ENCODE peak calls at places on chromosome 2, in nine cellular contexts. One of them, this sample, is unnamed.

GRCh38 chr2:201859886-201860285 is 53.5 kb downstream of the CDK15 start:
- DNase-seq in OCI-LY7: no peak
- DNase-seq in hepatocyte: no peak
- DNase-seq in HCT116: no peak
- DNase-seq in neural progenitor cell: peak; percentile 54
- DNase-seq in GM23248: peak; percentile 38
- DNase-seq in MM.1S: no peak
- DNase-seq in GM23338: no peak
- DNase-seq in SK-N-SH: no peak
- DNase-seq in this sample: no peak

GRCh38 chr2:111015256-111015655 is 105.5 kb upstream of the BCL2L11 start:
- DNase-seq in OCI-LY7: no peak
- DNase-seq in hepatocyte: no peak
- DNase-seq in HCT116: no peak
- DNase-seq in neural progenitor cell: no peak
- DNase-seq in GM23248: no peak
- DNase-seq in MM.1S: no peak
- DNase-seq in GM23338: no peak
- DNase-seq in SK-N-SH: no peak
- DNase-seq in this sample: no peak

GRCh38 chr2:34099377-34099776 is 500.3 kb upstream of the FAM98A start:
- DNase-seq in OCI-LY7: no peak
- DNase-seq in hepatocyte: no peak
- DNase-seq in HCT116: no peak
- DNase-seq in neural progenitor cell: peak; percentile 72
- DNase-seq in GM23248: no peak
- DNase-seq in MM.1S: no peak
- DNase-seq in GM23338: no peak
- DNase-seq in SK-N-SH: no peak
- DNase-seq in this sample: no peak

GRCh38 chr2:15965564-15966019 is 25.2 kb downstream of the MYCN start:
- DNase-seq in OCI-LY7: no peak
- DNase-seq in hepatocyte: no peak
- DNase-seq in HCT116: no peak
- DNase-seq in neural progenitor cell: peak; percentile 95
- DNase-seq in GM23248: no peak
- DNase-seq in MM.1S: no peak
- DNase-seq in GM23338: no peak
- DNase-seq in SK-N-SH: no peak
- DNase-seq in this sample: no peak

GRCh38 chr2:144426981-144427479 is 92.9 kb downstream of the ZEB2 start:
- DNase-seq in OCI-LY7: no peak
- DNase-seq in hepatocyte: peak; percentile 39
- DNase-seq in HCT116: no peak
- DNase-seq in neural progenitor cell: no peak
- DNase-seq in GM23248: peak; percentile 56
- DNase-seq in MM.1S: no peak
- DNase-seq in GM23338: no peak
- DNase-seq in SK-N-SH: no peak
- DNase-seq in this sample: peak; percentile 48

GRCh38 chr2:227853204-227853629 is 18.2 kb upstream of the DAW1 start:
- DNase-seq in OCI-LY7: no peak
- DNase-seq in hepatocyte: peak; percentile 33
- DNase-seq in HCT116: no peak
- DNase-seq in neural progenitor cell: no peak
- DNase-seq in GM23248: peak; percentile 74
- DNase-seq in MM.1S: no peak
- DNase-seq in GM23338: no peak
- DNase-seq in SK-N-SH: no peak
- DNase-seq in this sample: peak; percentile 85

GRCh38 chr2:96091141-96091710 is 25.1 kb downstream of the ADRA2B start:
- DNase-seq in OCI-LY7: no peak
- DNase-seq in hepatocyte: no peak
- DNase-seq in HCT116: no peak
- DNase-seq in neural progenitor cell: no peak
- DNase-seq in GM23248: no peak
- DNase-seq in MM.1S: no peak
- DNase-seq in GM23338: no peak
- DNase-seq in SK-N-SH: no peak
- DNase-seq in this sample: no peak

GRCh38 chr2:27992787-27993747 is 102.5 kb downstream of the BABAM2 start:
- DNase-seq in OCI-LY7: no peak
- DNase-seq in hepatocyte: peak; percentile 17
- DNase-seq in HCT116: no peak
- DNase-seq in neural progenitor cell: peak; percentile 3
- DNase-seq in GM23248: peak; percentile 65
- DNase-seq in MM.1S: no peak
- DNase-seq in GM23338: peak; percentile 29
- DNase-seq in SK-N-SH: no peak
- DNase-seq in this sample: peak; percentile 71

DNA sequence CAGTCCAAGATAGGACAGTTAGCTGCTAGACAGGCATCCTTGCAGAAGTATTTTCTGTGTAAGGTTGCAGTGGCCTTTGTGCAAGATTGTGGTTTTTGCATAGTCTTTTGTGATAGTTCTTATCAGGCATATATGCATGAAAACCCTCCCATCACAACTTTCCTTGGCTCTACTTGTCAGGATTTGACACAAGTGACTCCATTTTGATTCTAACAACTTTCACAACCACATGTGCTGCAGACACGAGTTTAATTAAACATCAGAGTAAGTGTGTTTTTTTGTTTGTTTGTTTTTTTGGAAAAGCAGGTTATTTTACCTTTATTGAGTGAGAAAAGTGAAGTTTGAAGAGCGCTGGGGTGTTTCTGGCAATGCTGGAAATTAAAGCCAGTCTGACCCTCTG is 902.0 kb upstream of the GCFC2 start:
- DNase-seq in OCI-LY7: no peak
- DNase-seq in hepatocyte: no peak
- DNase-seq in HCT116: no peak
- DNase-seq in neural progenitor cell: no peak
- DNase-seq in GM23248: no peak
- DNase-seq in MM.1S: no peak
- DNase-seq in GM23338: no peak
- DNase-seq in SK-N-SH: no peak
- DNase-seq in this sample: no peak
- H3K27ac ChIP-seq in OCI-LY7: no peak overlapping the region
- H3K27ac ChIP-seq in hepatocyte: no peak overlapping the region
- H3K27ac ChIP-seq in HCT116: no peak overlapping the region
- H3K27ac ChIP-seq in neural progenitor cell: no peak overlapping the region
- H3K27ac ChIP-seq in GM23248: no peak overlapping the region
- H3K27ac ChIP-seq in MM.1S: no peak overlapping the region
- H3K27ac ChIP-seq in GM23338: peak overlapping the region; percentile 82
- H3K27ac ChIP-seq in SK-N-SH: no peak overlapping the region
- H3K27ac ChIP-seq in this sample: no peak overlapping the region

GRCh38 chr2:117853873-117854272 is 39.4 kb downstream of the DDX18 start:
- DNase-seq in OCI-LY7: no peak
- DNase-seq in hepatocyte: no peak
- DNase-seq in HCT116: no peak
- DNase-seq in neural progenitor cell: no peak
- DNase-seq in GM23248: no peak
- DNase-seq in MM.1S: no peak
- DNase-seq in GM23338: no peak
- DNase-seq in SK-N-SH: no peak
- DNase-seq in this sample: no peak

GRCh38 chr2:117850015-117850414 is 35.5 kb downstream of the DDX18 start:
- DNase-seq in OCI-LY7: no peak
- DNase-seq in hepatocyte: no peak
- DNase-seq in HCT116: no peak
- DNase-seq in neural progenitor cell: peak; percentile 47
- DNase-seq in GM23248: no peak
- DNase-seq in MM.1S: no peak
- DNase-seq in GM23338: peak; percentile 81
- DNase-seq in SK-N-SH: no peak
- DNase-seq in this sample: no peak

GRCh38 chr2:117853316-117853715 is 38.8 kb downstream of the DDX18 start:
- DNase-seq in OCI-LY7: no peak
- DNase-seq in hepatocyte: no peak
- DNase-seq in HCT116: no peak
- DNase-seq in neural progenitor cell: no peak
- DNase-seq in GM23248: no peak
- DNase-seq in MM.1S: no peak
- DNase-seq in GM23338: no peak
- DNase-seq in SK-N-SH: no peak
- DNase-seq in this sample: no peak

GRCh38 chr2:117850461-117850860 is 36.0 kb downstream of the DDX18 start:
- DNase-seq in OCI-LY7: no peak
- DNase-seq in hepatocyte: no peak
- DNase-seq in HCT116: no peak
- DNase-seq in neural progenitor cell: no peak
- DNase-seq in GM23248: no peak
- DNase-seq in MM.1S: no peak
- DNase-seq in GM23338: no peak
- DNase-seq in SK-N-SH: no peak
- DNase-seq in this sample: no peak

DNA sequence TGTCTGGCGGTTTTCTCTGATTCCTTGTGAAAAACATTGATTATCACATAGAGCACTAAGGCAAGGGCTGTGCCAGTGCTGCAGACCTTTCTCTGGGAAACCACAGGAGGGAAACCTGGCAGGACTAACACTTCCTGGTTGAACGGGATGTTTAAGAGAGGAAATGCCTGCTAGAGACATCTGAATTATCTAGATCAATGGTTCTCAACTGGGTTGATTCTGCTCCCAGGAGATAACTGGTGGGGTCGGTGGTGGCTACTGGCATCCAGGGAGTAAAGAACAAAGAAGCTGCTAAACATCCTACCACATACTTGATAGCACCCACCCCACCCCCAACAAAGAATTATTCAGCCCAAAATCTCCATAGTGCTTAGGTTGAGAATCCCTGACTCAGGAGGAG is 37.5 kb downstream of the DDX18 start:
- DNase-seq in OCI-LY7: no peak
- DNase-seq in hepatocyte: no peak
- DNase-seq in HCT116: no peak
- DNase-seq in neural progenitor cell: no peak
- DNase-seq in GM23248: no peak
- DNase-seq in MM.1S: no peak
- DNase-seq in GM23338: no peak
- DNase-seq in SK-N-SH: no peak
- DNase-seq in this sample: no peak
- TF ChIP-seq EZH2phosphoT487 in OCI-LY7: no peak
- TF ChIP-seq EZH2phosphoT487 in hepatocyte: no peak
- TF ChIP-seq EZH2phosphoT487 in HCT116: no peak
- TF ChIP-seq EZH2phosphoT487 in neural progenitor cell: no peak
- TF ChIP-seq EZH2phosphoT487 in GM23248: no peak
- TF ChIP-seq EZH2phosphoT487 in MM.1S: no peak
- TF ChIP-seq EZH2phosphoT487 in GM23338: no peak
- TF ChIP-seq EZH2phosphoT487 in SK-N-SH: no peak
- TF ChIP-seq EZH2phosphoT487 in this sample: no peak

GRCh38 chr2:149686677-149687427 is 99.3 kb upstream of the MMADHC start:
- DNase-seq in OCI-LY7: no peak
- DNase-seq in hepatocyte: no peak
- DNase-seq in HCT116: no peak
- DNase-seq in neural progenitor cell: no peak
- DNase-seq in GM23248: no peak
- DNase-seq in MM.1S: no peak
- DNase-seq in GM23338: no peak
- DNase-seq in SK-N-SH: peak; percentile 12
- DNase-seq in this sample: no peak
- H2AFZ ChIP-seq in OCI-LY7: no peak overlapping the region
- H2AFZ ChIP-seq in hepatocyte: no peak overlapping the region
- H2AFZ ChIP-seq in HCT116: no peak overlapping the region
- H2AFZ ChIP-seq in neural progenitor cell: peak overlapping the region; percentile 46
- H2AFZ ChIP-seq in GM23248: peak overlapping the region; percentile 29
- H2AFZ ChIP-seq in MM.1S: no peak overlapping the region
- H2AFZ ChIP-seq in GM23338: no peak overlapping the region
- H2AFZ ChIP-seq in SK-N-SH: peak overlapping the region; percentile 57
- H2AFZ ChIP-seq in this sample: no peak overlapping the region

GRCh38 chr2:30139131-30139870 is 7.5 kb upstream of the YPEL5 start:
- DNase-seq in OCI-LY7: peak; percentile 87
- DNase-seq in hepatocyte: no peak
- DNase-seq in HCT116: no peak
- DNase-seq in neural progenitor cell: no peak
- DNase-seq in GM23248: no peak
- DNase-seq in MM.1S: peak; percentile 87
- DNase-seq in GM23338: no peak
- DNase-seq in SK-N-SH: no peak
- DNase-seq in this sample: no peak
- H3K27ac ChIP-seq in OCI-LY7: peak overlapping the region; percentile 87
- H3K27ac ChIP-seq in hepatocyte: no peak overlapping the region
- H3K27ac ChIP-seq in HCT116: no peak overlapping the region
- H3K27ac ChIP-seq in neural progenitor cell: no peak overlapping the region
- H3K27ac ChIP-seq in GM23248: no peak overlapping the region
- H3K27ac ChIP-seq in MM.1S: peak overlapping the region; percentile 92
- H3K27ac ChIP-seq in GM23338: no peak overlapping the region
- H3K27ac ChIP-seq in SK-N-SH: no peak overlapping the region
- H3K27ac ChIP-seq in this sample: no peak overlapping the region

GRCh38 chr2:223994562-223995162 is 37.4 kb downstream of the MRPL44 start:
- DNase-seq in OCI-LY7: no peak
- DNase-seq in hepatocyte: no peak
- DNase-seq in HCT116: no peak
- DNase-seq in neural progenitor cell: no peak
- DNase-seq in GM23248: no peak
- DNase-seq in MM.1S: no peak
- DNase-seq in GM23338: no peak
- DNase-seq in SK-N-SH: no peak
- DNase-seq in this sample: no peak

GRCh38 chr2:223998983-223999382 is 40.1 kb downstream of the SERPINE2 start:
- DNase-seq in OCI-LY7: no peak
- DNase-seq in hepatocyte: no peak
- DNase-seq in HCT116: no peak
- DNase-seq in neural progenitor cell: no peak
- DNase-seq in GM23248: no peak
- DNase-seq in MM.1S: no peak
- DNase-seq in GM23338: no peak
- DNase-seq in SK-N-SH: no peak
- DNase-seq in this sample: no peak

GRCh38 chr2:223993634-223994232 is 36.5 kb downstream of the MRPL44 start:
- DNase-seq in OCI-LY7: peak; percentile 74
- DNase-seq in hepatocyte: peak; percentile 87
- DNase-seq in HCT116: peak; percentile 78
- DNase-seq in neural progenitor cell: peak; percentile 86
- DNase-seq in GM23248: peak; percentile 85
- DNase-seq in MM.1S: peak; percentile 77
- DNase-seq in GM23338: peak; percentile 89
- DNase-seq in SK-N-SH: peak; percentile 69
- DNase-seq in this sample: peak; percentile 81

GRCh38 chr2:223997938-223998337 is 40.7 kb downstream of the MRPL44 start:
- DNase-seq in OCI-LY7: no peak
- DNase-seq in hepatocyte: no peak
- DNase-seq in HCT116: no peak
- DNase-seq in neural progenitor cell: peak; percentile 28
- DNase-seq in GM23248: peak; percentile 27
- DNase-seq in MM.1S: no peak
- DNase-seq in GM23338: no peak
- DNase-seq in SK-N-SH: no peak
- DNase-seq in this sample: no peak

DNA sequence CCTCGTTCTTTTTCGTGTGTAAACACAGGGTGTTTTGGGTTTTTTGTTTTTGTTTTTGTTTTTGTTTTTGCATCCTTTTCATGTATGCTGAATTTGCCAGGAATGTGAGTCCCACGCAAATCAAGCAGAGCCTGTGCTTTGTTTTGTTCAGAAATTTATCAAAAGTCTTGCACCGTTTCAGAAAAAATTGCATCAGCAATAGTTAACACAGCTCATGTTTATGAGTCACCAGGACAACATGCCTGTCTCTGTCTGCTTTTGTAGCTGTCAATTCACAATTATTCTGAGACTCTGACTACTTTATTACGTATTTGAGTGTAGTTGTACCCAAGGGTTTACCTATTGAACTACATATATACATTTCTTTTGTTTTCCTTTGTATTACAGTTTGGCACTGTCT is 38.3 kb downstream of the MRPL44 start:
- DNase-seq in OCI-LY7: no peak
- DNase-seq in hepatocyte: no peak
- DNase-seq in HCT116: peak; percentile 56
- DNase-seq in neural progenitor cell: no peak
- DNase-seq in GM23248: peak; percentile 72
- DNase-seq in MM.1S: no peak
- DNase-seq in GM23338: no peak
- DNase-seq in SK-N-SH: no peak
- DNase-seq in this sample: peak; percentile 44
- TF ChIP-seq EZH2phosphoT487 in OCI-LY7: no peak
- TF ChIP-seq EZH2phosphoT487 in hepatocyte: no peak
- TF ChIP-seq EZH2phosphoT487 in HCT116: no peak
- TF ChIP-seq EZH2phosphoT487 in neural progenitor cell: no peak
- TF ChIP-seq EZH2phosphoT487 in GM23248: no peak
- TF ChIP-seq EZH2phosphoT487 in MM.1S: no peak
- TF ChIP-seq EZH2phosphoT487 in GM23338: no peak
- TF ChIP-seq EZH2phosphoT487 in SK-N-SH: no peak
- TF ChIP-seq EZH2phosphoT487 in this sample: no peak

This sample was measured in PC-3.